ENCODE peak calls at places on chromosomes 16 and 17, in six cellular contexts. Y, H, L, U, K and X are unnamed samples.

GRCh38 chr17:7107012-7107754 is 7.4 kb downstream of the ASGR2 start:
- DNase-seq in U (no peak), K (no peak), H (no peak), Y (no peak), L (no peak), X (no peak)

GRCh38 chr16:680625-680945 is 375 bp downstream of the STUB1 start:
- DNase-seq in L (no peak), K (no peak), H (no peak), Y (no peak), U (no peak), X (no peak)

GRCh38 chr17:57662644-57663308 is 82.3 kb downstream of the CCDC182 start:
- DNase-seq in U (peak), K (peak), H (peak), L (peak), Y (peak), X (peak)

GRCh38 chr17:28384281-28385036 is 13.0 kb downstream of the SARM1 start:
- DNase-seq in K (peak), L (no peak), H (no peak), Y (no peak), U (no peak), X (peak)

GRCh38 chr16:77660311-77660710 is 62.0 kb upstream of the NUDT7 start:
- DNase-seq in Y (peak), K (peak), H (peak), L (peak), U (no peak), X (no peak)

GRCh38 chr16:80899804-80900592 is 95.6 kb upstream of the CDYL2 start:
- DNase-seq in K (no peak), Y (no peak), L (no peak), H (peak), U (no peak), X (peak)

GRCh38 chr16:49203361-49203760 is 78.3 kb downstream of the CBLN1 start:
- DNase-seq in U (no peak), Y (peak), L (no peak), H (no peak), K (no peak), X (no peak)

GRCh38 chr16:53899471-53899870 is 195.5 kb downstream of the FTO start:
- DNase-seq in U (no peak), H (no peak), K (no peak), Y (no peak), L (no peak), X (no peak)

GRCh38 chr17:33370384-33370783 is 77.3 kb upstream of the ASIC2 start:
- DNase-seq in K (no peak), L (no peak), U (no peak), H (no peak), Y (peak), X (no peak)

GRCh38 chr16:81542609-81543570 is 98.3 kb downstream of the CMIP start:
- DNase-seq in L (no peak), Y (no peak), H (no peak), U (no peak), K (no peak), X (no peak)

GRCh38 chr17:2433696-2434095 is 32.8 kb upstream of the MNT start:
- DNase-seq in L (no peak), H (peak), K (no peak), U (no peak), Y (peak), X (no peak)

GRCh38 chr16:89442990-89443726 is 47.2 kb downstream of the ANKRD11 start:
- DNase-seq in L (no peak), Y (peak), H (peak), K (peak), U (no peak), X (peak)

GRCh38 chr17:78736526-78737079 is 45.5 kb downstream of the CYTH1 start:
- DNase-seq in U (no peak), H (no peak), L (no peak), Y (peak), K (no peak), X (peak)

GRCh38 chr17:48554412-48555090 is 9.6 kb upstream of the HOXB2 start:
- DNase-seq in U (no peak), H (peak), L (no peak), Y (no peak), K (peak), X (no peak)

GRCh38 chr16:89864421-89864820 is 9.0 kb upstream of the TCF25 start:
- DNase-seq in U (no peak), L (no peak), H (peak), K (no peak), Y (no peak), X (peak)

GRCh38 chr17:3665834-3666233 is 2.5 kb downstream of the TAX1BP3 start:
- DNase-seq in H (no peak), U (no peak), K (no peak), L (no peak), Y (no peak), X (no peak)

GRCh38 chr16:4101421-4102275 is 14.6 kb downstream of the ADCY9 start:
- DNase-seq in H (no peak), K (no peak), L (no peak), U (no peak), Y (no peak), X (no peak)

GRCh38 chr16:27579086-27579980 is 29.4 kb downstream of the KATNIP start:
- DNase-seq in U (no peak), H (peak), K (peak), L (no peak), Y (no peak), X (peak)

GRCh38 chr16:89357460-89357859 is 132.9 kb downstream of the ANKRD11 start:
- DNase-seq in L (peak), K (peak), U (no peak), Y (peak), H (no peak), X (no peak)

GRCh38 chr16:70687671-70688265 is 1.9 kb upstream of the MTSS2 start:
- DNase-seq in U (no peak), Y (no peak), L (no peak), K (no peak), H (no peak), X (no peak)

GRCh38 chr17:40519089-40519775 is 17.8 kb upstream of the TNS4 start:
- DNase-seq in U (no peak), Y (no peak), H (no peak), K (no peak), L (no peak), X (no peak)

GRCh38 chr17:75308732-75309629 is 19.7 kb upstream of the SLC25A19 start:
- DNase-seq in H (no peak), L (no peak), K (no peak), U (no peak), Y (no peak), X (peak)

GRCh38 chr17:7486181-7486580 is 2.0 kb downstream of the POLR2A start:
- DNase-seq in K (peak), H (peak), Y (no peak), U (no peak), L (no peak), X (no peak)

GRCh38 chr17:63433746-63434591 is 12.1 kb downstream of the CYB561 start:
- DNase-seq in U (no peak), H (peak), L (no peak), Y (no peak), K (peak), X (no peak)

GRCh38 chr16:10608687-10609409 is 28.4 kb upstream of the EMP2 start:
- DNase-seq in K (no peak), L (no peak), U (no peak), Y (no peak), H (no peak), X (peak)

GRCh38 chr16:83272201-83272600 is 535.6 kb upstream of the HSBP1 start:
- DNase-seq in H (peak), K (no peak), U (no peak), Y (no peak), L (no peak), X (no peak)

GRCh38 chr17:22123536-22124281 is 431.4 kb downstream of the KCNJ18 start:
- DNase-seq in K (no peak), U (no peak), H (no peak), Y (no peak), L (no peak), X (no peak)

GRCh38 chr17:28154242-28154641 is 111.8 kb downstream of the NLK start:
- DNase-seq in Y (no peak), H (no peak), L (no peak), U (no peak), K (no peak), X (no peak)

GRCh38 chr17:14622622-14623101 is 321.8 kb downstream of the HS3ST3B1 start:
- DNase-seq in K (peak), U (no peak), H (no peak), L (no peak), Y (no peak), X (no peak)
- H3K4me3 ChIP-seq in K (no peak), U (no peak), H (no peak), L (no peak), Y (no peak), X (no peak)

DNA sequence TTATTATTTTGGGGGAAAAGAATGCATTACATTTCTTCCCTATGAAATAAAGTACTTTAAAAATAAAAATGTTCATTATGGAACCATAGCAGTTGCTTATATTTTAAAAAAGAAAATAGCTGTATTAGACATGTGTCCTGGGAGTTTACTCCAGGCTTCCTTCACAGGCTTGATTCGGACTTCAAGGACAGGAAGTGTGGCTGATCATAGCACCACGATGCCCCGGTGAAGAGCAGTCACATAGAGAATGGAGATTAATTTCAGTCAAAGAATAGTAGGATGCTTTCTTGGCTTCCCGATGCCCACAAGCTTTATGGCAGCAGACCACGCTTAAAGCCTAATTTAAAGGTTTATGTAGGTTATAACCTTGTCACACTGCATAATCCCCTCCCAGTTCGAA is 125.1 kb downstream of the NPIPB5 start:
- DNase-seq in U (no peak), Y (no peak), K (no peak), H (no peak), L (no peak), X (no peak)
- H4K8ac ChIP-seq in U (no peak), Y (no peak), K (no peak), H (no peak), L (no peak), X (no peak)

GRCh38 chr17:4735825-4736651 is 3.6 kb upstream of the ZMYND15 start:
- DNase-seq in K (no peak), Y (no peak), L (no peak), U (no peak), H (no peak), X (peak)

GRCh38 chr17:4740025-4740351 is 260 bp upstream of the CXCL16 start:
- DNase-seq in Y (no peak), L (no peak), K (no peak), U (no peak), H (no peak), X (no peak)

GRCh38 chr17:4739122-4740024 is at the start of the genes CXCL16 and ZMYND15:
- DNase-seq in L (no peak), K (peak), Y (no peak), H (no peak), U (no peak), X (no peak)

GRCh38 chr17:4740584-4740983 is 856 bp upstream of the CXCL16 start:
- DNase-seq in Y (no peak), H (no peak), K (no peak), U (no peak), L (no peak), X (no peak)

GRCh38 chr17:4738136-4739121 is 1.2 kb upstream of the ZMYND15 start:
- DNase-seq in H (no peak), L (no peak), U (no peak), K (no peak), Y (no peak), X (peak)
- H3K9ac ChIP-seq in H (no peak), L (peak), U (no peak), K (peak), Y (no peak), X (no peak)

DNA sequence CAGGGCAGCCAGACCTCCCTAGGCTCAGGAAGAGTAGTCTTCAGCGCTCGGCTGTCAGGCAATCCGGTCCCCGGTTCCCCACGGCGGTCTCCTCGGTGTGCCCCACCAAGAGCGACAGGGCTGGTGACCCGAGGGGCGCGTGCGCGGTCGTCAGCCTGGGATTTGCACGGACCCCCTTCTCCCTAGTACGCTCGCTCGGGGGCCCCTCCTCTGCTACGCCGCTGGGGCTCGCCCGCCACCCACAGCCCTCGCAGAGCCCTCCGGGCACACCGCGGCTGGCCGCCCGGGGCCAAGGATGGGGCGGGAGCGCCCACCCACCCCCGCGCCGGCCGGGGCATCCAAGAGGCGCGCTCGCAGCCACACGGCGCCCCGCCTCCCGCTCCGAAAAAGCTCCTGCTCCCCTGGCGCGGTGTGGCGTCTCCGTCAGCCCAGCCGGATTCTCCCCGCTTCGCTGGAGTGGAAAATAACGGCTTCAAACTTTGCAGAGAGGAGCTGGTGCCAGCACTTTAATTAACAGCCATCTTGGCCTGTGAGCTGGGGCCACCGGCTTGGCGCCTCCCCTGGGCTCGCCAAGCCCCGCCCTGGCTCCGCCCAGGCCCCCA is 2.1 kb upstream of the C1QL1 start:
- DNase-seq in K (peak), U (no peak), H (no peak), L (no peak), Y (peak), X (no peak)
- H3K4me3 ChIP-seq in K (peak), U (peak), H (peak), L (peak), Y (peak), X (peak)

GRCh38 chr16:56450901-56451752 is at the start of the genes NUDT21 and OGFOD1:
- DNase-seq in L (peak), Y (peak), H (peak), U (peak), K (peak), X (peak)
- H4K8ac ChIP-seq in L (no peak), Y (peak), H (peak), U (peak), K (peak), X (peak)

GRCh38 chr16:47069841-47070584 is 73.7 kb downstream of the NETO2 start:
- DNase-seq in K (no peak), L (no peak), Y (no peak), H (no peak), U (no peak), X (no peak)

GRCh38 chr16:47064775-47065174 is 79.0 kb downstream of the NETO2 start:
- DNase-seq in U (no peak), Y (no peak), K (no peak), L (no peak), H (no peak), X (no peak)

GRCh38 chr16:47069291-47069690 is 74.5 kb downstream of the NETO2 start:
- DNase-seq in U (no peak), L (no peak), H (no peak), K (no peak), Y (no peak), X (no peak)

GRCh38 chr16:47065766-47066688 is 77.7 kb downstream of the NETO2 start:
- DNase-seq in L (no peak), H (no peak), U (no peak), Y (no peak), K (no peak), X (no peak)

GRCh38 chr16:47067203-47067602 is 76.5 kb downstream of the NETO2 start:
- DNase-seq in Y (no peak), K (no peak), H (no peak), L (no peak), U (no peak), X (no peak)
- H3K9ac ChIP-seq in Y (no peak), K (no peak), H (no peak), L (no peak), U (no peak), X (no peak)

GRCh38 chr17:53420035-53420641 is 402.6 kb upstream of the KIF2B start:
- DNase-seq in Y (no peak), K (no peak), U (no peak), H (no peak), L (no peak), X (no peak)
- H3K4me3 ChIP-seq in Y (no peak), K (no peak), U (no peak), H (no peak), L (no peak), X (no peak)

GRCh38 chr17:68624381-68624780 is 23.2 kb upstream of the FAM20A start:
- DNase-seq in Y (no peak), H (no peak), L (no peak), K (no peak), U (no peak), X (peak)

GRCh38 chr17:68623811-68624210 is 22.6 kb upstream of the FAM20A start:
- DNase-seq in U (no peak), Y (no peak), K (no peak), H (no peak), L (no peak), X (peak)

GRCh38 chr17:68622423-68622822 is 21.3 kb upstream of the FAM20A start:
- DNase-seq in L (no peak), K (no peak), H (no peak), Y (no peak), U (no peak), X (no peak)

DNA sequence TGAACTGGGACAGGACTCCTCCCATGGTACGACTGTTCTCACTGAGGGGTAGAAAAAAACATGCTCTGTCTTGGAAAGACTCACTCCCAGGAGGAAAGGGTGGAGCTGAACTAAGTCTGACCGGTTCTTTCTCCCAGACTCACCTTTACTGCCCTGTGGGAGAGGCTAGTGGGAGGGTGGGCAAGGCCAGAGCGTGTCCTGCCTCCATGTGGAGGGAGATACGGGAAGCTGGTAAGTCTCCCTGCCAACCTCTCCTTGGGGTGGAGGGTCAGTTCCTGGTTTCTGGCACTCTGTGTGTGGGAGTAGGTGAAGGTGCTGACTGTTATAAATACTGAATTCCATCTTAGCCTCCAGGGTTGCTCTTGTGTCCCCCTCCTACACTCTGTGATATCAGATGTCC is 26.8 kb upstream of the FAM20A start:
- DNase-seq in H (no peak), Y (no peak), U (no peak), K (no peak), L (no peak), X (no peak)
- H4K8ac ChIP-seq in H (no peak), Y (no peak), U (no peak), K (no peak), L (no peak), X (peak)